ENCODE peak calls at places on chromosomes 7 and 10, in six cellular contexts. O is K562, N is GM12891, F is H1, A is GM12878, B is HepG2. D is an unnamed sample.

GRCh38 chr10:99930731-99931550 is 78.8 kb downstream of the DNMBP start:
- DNase-seq in A (no peak), O (no peak), B (peak; percentile 82), F (no peak), N (no peak), D (no peak)

GRCh38 chr10:100482181-100482833 is 19.5 kb downstream of the WNT8B start:
- DNase-seq in O (peak; percentile 74), N (peak; percentile 57), F (peak; percentile 91), B (peak; percentile 52), A (no peak), D (peak; percentile 58)

GRCh38 chr7:47227762-47228177 is 354.1 kb downstream of the TNS3 start:
- DNase-seq in O (peak; percentile 85), N (no peak), A (peak; percentile 46), B (no peak), F (no peak), D (no peak)

GRCh38 chr7:127850195-127850594 is 181.0 kb downstream of the LRRC4 start:
- DNase-seq in A (no peak), F (no peak), B (no peak), O (no peak), N (no peak), D (no peak)

GRCh38 chr10:101779544-101780186 is 3.6 kb downstream of the NPM3 start:
- DNase-seq in F (peak; percentile 98), N (peak; percentile 79), A (peak; percentile 25), O (no peak), B (no peak), D (peak; percentile 86)

GRCh38 chr10:521261-521660 is 168.2 kb downstream of the DIP2C start:
- DNase-seq in B (no peak), A (no peak), N (no peak), O (no peak), F (no peak), D (no peak)

GRCh38 chr7:12456506-12456905 is 52.8 kb upstream of the VWDE start:
- DNase-seq in O (no peak), A (no peak), B (no peak), F (no peak), N (no peak), D (no peak)

GRCh38 chr7:152925412-152926147 is 166.0 kb downstream of the ACTR3B start:
- DNase-seq in N (no peak), F (peak; percentile 58), B (no peak), O (no peak), A (no peak), D (no peak)

GRCh38 chr7:143210541-143210940 is 11.3 kb upstream of the TAS2R40 start:
- DNase-seq in N (no peak), B (no peak), F (no peak), A (no peak), O (no peak), D (no peak)

GRCh38 chr7:20791523-20791879 is 4.8 kb upstream of the SP8 start:
- DNase-seq in N (no peak), O (no peak), B (no peak), F (no peak), A (no peak), D (no peak)

GRCh38 chr10:51397695-51398094 is 301.7 kb downstream of the CSTF2T start:
- DNase-seq in O (no peak), F (no peak), N (no peak), A (no peak), B (no peak), D (no peak)

GRCh38 chr7:28168393-28169158 is 12.0 kb downstream of the JAZF1 start:
- DNase-seq in O (no peak), F (no peak), A (no peak), N (no peak), B (no peak), D (no peak)

GRCh38 chr7:46930336-46930735 is 651.6 kb downstream of the TNS3 start:
- DNase-seq in A (no peak), F (no peak), B (no peak), O (no peak), N (no peak), D (no peak)

GRCh38 chr10:34981834-34982233 is 108.3 kb downstream of the CUL2 start:
- DNase-seq in B (no peak), N (no peak), F (no peak), O (no peak), A (no peak), D (no peak)

GRCh38 chr10:91201213-91201996 is 19.1 kb upstream of the PCGF5 start:
- DNase-seq in A (peak; percentile 68), F (no peak), O (no peak), B (no peak), N (no peak), D (no peak)

GRCh38 chr10:26378763-26379361 is 59.3 kb upstream of the APBB1IP start:
- DNase-seq in F (no peak), N (no peak), A (no peak), O (no peak), B (no peak), D (no peak)

GRCh38 chr7:41190615-41191014 is 512.3 kb downstream of the INHBA start:
- DNase-seq in N (no peak), A (no peak), F (no peak), O (no peak), B (no peak), D (no peak)

GRCh38 chr10:101250136-101250535 is 20.9 kb upstream of the LBX1 start:
- DNase-seq in F (no peak), B (no peak), O (no peak), A (no peak), N (no peak), D (no peak)

GRCh38 chr7:55111007-55111406 is 92.2 kb downstream of the EGFR start:
- DNase-seq in B (no peak), O (no peak), F (no peak), N (no peak), A (no peak), D (no peak)

GRCh38 chr7:45924283-45924682 is 3.2 kb upstream of the IGFBP3 start:
- DNase-seq in F (no peak), A (no peak), O (no peak), B (no peak), N (no peak), D (no peak)

GRCh38 chr7:40299097-40299496 is 164.3 kb downstream of the SUGCT start:
- DNase-seq in B (no peak), A (no peak), N (no peak), F (no peak), O (no peak), D (no peak)

GRCh38 chr10:67965456-67965855 is 81.0 kb downstream of the SIRT1 start:
- DNase-seq in A (no peak), F (no peak), N (no peak), O (no peak), B (no peak), D (no peak)

GRCh38 chr10:916716-917415 is 14.6 kb downstream of the LARP4B start:
- DNase-seq in O (no peak), N (no peak), B (no peak), F (no peak), A (no peak), D (no peak)

GRCh38 chr7:1554332-1555045 is 1.5 kb downstream of the TMEM184A start:
- DNase-seq in A (no peak), B (no peak), O (no peak), N (no peak), F (no peak), D (no peak)

GRCh38 chr7:76209310-76209709 is 7.6 kb downstream of the SRRM3 start:
- DNase-seq in O (no peak), B (no peak), F (no peak), N (no peak), A (no peak), D (no peak)

GRCh38 chr10:51244739-51245138 is 170.5 kb downstream of the PRKG1 start:
- DNase-seq in N (no peak), B (no peak), O (no peak), F (no peak), A (no peak), D (no peak)

GRCh38 chr7:122492007-122492406 is 187.5 kb upstream of the FEZF1 start:
- DNase-seq in A (no peak), F (no peak), O (no peak), B (no peak), N (no peak), D (no peak)

GRCh38 chr10:121617176-121617575 is 18.9 kb upstream of the FGFR2 start:
- DNase-seq in A (no peak), O (no peak), B (no peak), F (no peak), N (no peak), D (no peak)

GRCh38 chr7:99679400-99680191 is at the start of gene CYP3A5:
- DNase-seq in F (no peak), N (no peak), A (no peak), O (peak; percentile 93), B (no peak), D (no peak)
- TF ChIP-seq POLR2A in F (no peak), N (no peak), A (no peak), O (peak; percentile 85), B (peak; percentile 33), D (no peak)

GRCh38 chr10:44347609-44348400 is 37.1 kb downstream of the CXCL12 start:
- DNase-seq in A (no peak), F (no peak), O (no peak), N (no peak), B (no peak), D (no peak)
- TF ChIP-seq TAF1 in A (no peak), F (no peak), O (no peak), N (no peak), B (no peak), D (no peak)

DNA sequence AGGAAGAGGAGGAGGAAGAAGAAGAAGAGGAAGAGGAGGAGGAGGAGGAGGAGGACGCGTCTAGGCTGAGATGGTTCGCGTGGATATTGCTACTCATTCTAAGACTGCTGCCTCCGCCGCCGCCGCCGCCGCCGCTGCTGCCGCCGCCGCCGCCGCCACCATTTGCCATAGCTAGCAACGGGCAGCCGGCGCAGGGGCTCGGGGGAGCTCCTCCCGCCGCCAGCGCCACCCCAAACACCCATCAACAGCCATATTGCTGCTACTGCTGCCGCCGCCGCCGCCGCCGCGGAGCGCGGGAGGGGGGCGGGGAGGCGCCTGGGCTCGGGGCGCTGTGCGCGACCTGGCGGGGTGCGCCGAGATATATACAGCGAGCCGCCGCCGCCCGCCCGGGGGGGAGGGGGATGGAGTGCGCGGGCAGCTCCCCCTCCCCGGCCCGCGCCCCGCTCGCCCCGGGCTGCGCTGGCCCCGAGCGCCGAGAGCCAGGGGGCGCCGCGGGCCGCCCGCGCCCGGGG is at the start of gene KCNMA1:
- DNase-seq in B (no peak), N (no peak), O (no peak), F (peak; percentile 75), A (no peak), D (no peak)
- TF ChIP-seq POLR2A in B (no peak), N (no peak), O (no peak), F (no peak), A (no peak), D (no peak)

DNA sequence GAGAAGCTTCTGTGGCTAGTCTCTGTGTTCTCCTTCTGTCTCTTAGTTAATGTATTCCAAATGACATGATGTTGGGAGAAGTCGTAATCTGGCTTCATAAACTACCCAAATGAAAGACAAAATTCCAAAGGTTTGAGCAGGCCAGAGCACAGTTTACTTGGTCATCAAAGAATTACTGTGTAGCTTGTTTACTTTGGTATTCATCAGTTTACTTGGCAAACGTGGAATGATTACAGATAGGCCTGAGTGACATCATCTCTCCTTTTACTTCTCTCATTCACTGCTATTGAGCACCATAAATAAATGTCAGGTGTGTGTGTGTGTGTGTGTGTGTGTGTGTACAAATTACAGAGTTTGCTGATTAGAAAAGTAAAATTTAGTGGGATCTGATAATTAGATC is 327.3 kb downstream of the PHTF2 start:
- DNase-seq in O (no peak), N (no peak), A (no peak), B (peak; percentile 58), F (no peak), D (no peak)
- TF ChIP-seq TAF1 in O (no peak), N (no peak), A (no peak), B (no peak), F (no peak), D (no peak)